ENCODE peak calls at places on chromosomes 13 and 19, in eight cellular contexts. One of them, this sample, is unnamed.

GRCh38 chr13:90395348-90395747 is 952.1 kb upstream of the MIR17HG start:
- DNase-seq in hypothalamus: no peak
- DNase-seq in keratinocyte: no peak
- DNase-seq in trophoblast cell: no peak
- DNase-seq in cardiac fibroblast: no peak
- DNase-seq in stimulated activated CD4-positive, alpha-beta T cell treated with anti-CD3 and anti-CD28 coated beads, Interleukin-2, amount 100 ng/mL, for 24 hours: no peak
- DNase-seq in thoracic aorta: no peak
- DNase-seq in NCI-H187: no peak
- DNase-seq in this sample: no peak

GRCh38 chr19:52231154-52231565 is 38.2 kb upstream of the ZNF766 start:
- DNase-seq in hypothalamus: no peak
- DNase-seq in keratinocyte: peak
- DNase-seq in trophoblast cell: peak
- DNase-seq in cardiac fibroblast: peak
- DNase-seq in stimulated activated CD4-positive, alpha-beta T cell treated with anti-CD3 and anti-CD28 coated beads, Interleukin-2, amount 100 ng/mL, for 24 hours: no peak
- DNase-seq in thoracic aorta: no peak
- DNase-seq in NCI-H187: no peak
- DNase-seq in this sample: no peak

GRCh38 chr19:36081385-36081784 is 26.7 kb downstream of the WDR62 start:
- DNase-seq in hypothalamus: peak
- DNase-seq in keratinocyte: no peak
- DNase-seq in trophoblast cell: no peak
- DNase-seq in cardiac fibroblast: peak
- DNase-seq in stimulated activated CD4-positive, alpha-beta T cell treated with anti-CD3 and anti-CD28 coated beads, Interleukin-2, amount 100 ng/mL, for 24 hours: no peak
- DNase-seq in thoracic aorta: no peak
- DNase-seq in NCI-H187: no peak
- DNase-seq in this sample: no peak

GRCh38 chr19:30303131-30303654 is 69.0 kb upstream of the ZNF536 start:
- DNase-seq in hypothalamus: no peak
- DNase-seq in keratinocyte: no peak
- DNase-seq in trophoblast cell: no peak
- DNase-seq in cardiac fibroblast: no peak
- DNase-seq in stimulated activated CD4-positive, alpha-beta T cell treated with anti-CD3 and anti-CD28 coated beads, Interleukin-2, amount 100 ng/mL, for 24 hours: no peak
- DNase-seq in thoracic aorta: no peak
- DNase-seq in NCI-H187: no peak
- DNase-seq in this sample: no peak

GRCh38 chr13:105220886-105221285 is 1314.6 kb downstream of the EFNB2 start:
- DNase-seq in hypothalamus: no peak
- DNase-seq in keratinocyte: no peak
- DNase-seq in trophoblast cell: no peak
- DNase-seq in cardiac fibroblast: no peak
- DNase-seq in stimulated activated CD4-positive, alpha-beta T cell treated with anti-CD3 and anti-CD28 coated beads, Interleukin-2, amount 100 ng/mL, for 24 hours: no peak
- DNase-seq in thoracic aorta: no peak
- DNase-seq in NCI-H187: no peak
- DNase-seq in this sample: no peak

GRCh38 chr13:99374994-99375805 is 68.0 kb upstream of the GPR183 start:
- DNase-seq in hypothalamus: no peak
- DNase-seq in keratinocyte: no peak
- DNase-seq in trophoblast cell: peak
- DNase-seq in cardiac fibroblast: no peak
- DNase-seq in stimulated activated CD4-positive, alpha-beta T cell treated with anti-CD3 and anti-CD28 coated beads, Interleukin-2, amount 100 ng/mL, for 24 hours: no peak
- DNase-seq in thoracic aorta: no peak
- DNase-seq in NCI-H187: no peak
- DNase-seq in this sample: no peak

GRCh38 chr19:6457958-6458694 is 1.5 kb downstream of the SLC25A23 start:
- DNase-seq in hypothalamus: no peak
- DNase-seq in keratinocyte: no peak
- DNase-seq in trophoblast cell: no peak
- DNase-seq in cardiac fibroblast: peak
- DNase-seq in stimulated activated CD4-positive, alpha-beta T cell treated with anti-CD3 and anti-CD28 coated beads, Interleukin-2, amount 100 ng/mL, for 24 hours: no peak
- DNase-seq in thoracic aorta: no peak
- DNase-seq in NCI-H187: no peak
- DNase-seq in this sample: no peak

GRCh38 chr13:33188093-33188882 is 97.3 kb downstream of the STARD13 start:
- DNase-seq in hypothalamus: no peak
- DNase-seq in keratinocyte: no peak
- DNase-seq in trophoblast cell: no peak
- DNase-seq in cardiac fibroblast: peak
- DNase-seq in stimulated activated CD4-positive, alpha-beta T cell treated with anti-CD3 and anti-CD28 coated beads, Interleukin-2, amount 100 ng/mL, for 24 hours: no peak
- DNase-seq in thoracic aorta: no peak
- DNase-seq in NCI-H187: no peak
- DNase-seq in this sample: no peak

GRCh38 chr19:50817941-50818858 is 5.4 kb downstream of the KLK1 start:
- DNase-seq in hypothalamus: no peak
- DNase-seq in keratinocyte: no peak
- DNase-seq in trophoblast cell: no peak
- DNase-seq in cardiac fibroblast: no peak
- DNase-seq in stimulated activated CD4-positive, alpha-beta T cell treated with anti-CD3 and anti-CD28 coated beads, Interleukin-2, amount 100 ng/mL, for 24 hours: peak
- DNase-seq in thoracic aorta: no peak
- DNase-seq in NCI-H187: peak
- DNase-seq in this sample: no peak

GRCh38 chr19:38387550-38388309 is at the start of gene GGN:
- DNase-seq in hypothalamus: peak
- DNase-seq in keratinocyte: peak
- DNase-seq in trophoblast cell: peak
- DNase-seq in cardiac fibroblast: peak
- DNase-seq in stimulated activated CD4-positive, alpha-beta T cell treated with anti-CD3 and anti-CD28 coated beads, Interleukin-2, amount 100 ng/mL, for 24 hours: peak
- DNase-seq in thoracic aorta: peak
- DNase-seq in NCI-H187: peak
- DNase-seq in this sample: peak

GRCh38 chr13:49020328-49020727 is 44.6 kb downstream of the FNDC3A start:
- DNase-seq in hypothalamus: no peak
- DNase-seq in keratinocyte: no peak
- DNase-seq in trophoblast cell: peak
- DNase-seq in cardiac fibroblast: no peak
- DNase-seq in stimulated activated CD4-positive, alpha-beta T cell treated with anti-CD3 and anti-CD28 coated beads, Interleukin-2, amount 100 ng/mL, for 24 hours: no peak
- DNase-seq in thoracic aorta: no peak
- DNase-seq in NCI-H187: no peak
- DNase-seq in this sample: no peak

GRCh38 chr19:40611900-40612698 is 10.9 kb downstream of the LTBP4 start:
- DNase-seq in hypothalamus: no peak
- DNase-seq in keratinocyte: no peak
- DNase-seq in trophoblast cell: no peak
- DNase-seq in cardiac fibroblast: no peak
- DNase-seq in stimulated activated CD4-positive, alpha-beta T cell treated with anti-CD3 and anti-CD28 coated beads, Interleukin-2, amount 100 ng/mL, for 24 hours: no peak
- DNase-seq in thoracic aorta: no peak
- DNase-seq in NCI-H187: no peak
- DNase-seq in this sample: no peak

GRCh38 chr19:11905928-11906327 is 18.3 kb downstream of the ZNF69 start:
- DNase-seq in hypothalamus: no peak
- DNase-seq in keratinocyte: no peak
- DNase-seq in trophoblast cell: no peak
- DNase-seq in cardiac fibroblast: no peak
- DNase-seq in stimulated activated CD4-positive, alpha-beta T cell treated with anti-CD3 and anti-CD28 coated beads, Interleukin-2, amount 100 ng/mL, for 24 hours: no peak
- DNase-seq in thoracic aorta: no peak
- DNase-seq in NCI-H187: no peak
- DNase-seq in this sample: no peak

GRCh38 chr19:4369888-4370260 is 26.5 kb downstream of the MPND start:
- DNase-seq in hypothalamus: peak
- DNase-seq in keratinocyte: no peak
- DNase-seq in trophoblast cell: peak
- DNase-seq in cardiac fibroblast: no peak
- DNase-seq in stimulated activated CD4-positive, alpha-beta T cell treated with anti-CD3 and anti-CD28 coated beads, Interleukin-2, amount 100 ng/mL, for 24 hours: peak
- DNase-seq in thoracic aorta: no peak
- DNase-seq in NCI-H187: no peak
- DNase-seq in this sample: no peak

GRCh38 chr13:49112782-49113525 is 107.2 kb upstream of the MLNR start:
- DNase-seq in hypothalamus: no peak
- DNase-seq in keratinocyte: no peak
- DNase-seq in trophoblast cell: no peak
- DNase-seq in cardiac fibroblast: peak
- DNase-seq in stimulated activated CD4-positive, alpha-beta T cell treated with anti-CD3 and anti-CD28 coated beads, Interleukin-2, amount 100 ng/mL, for 24 hours: no peak
- DNase-seq in thoracic aorta: no peak
- DNase-seq in NCI-H187: no peak
- DNase-seq in this sample: no peak